ENCODE peak calls at places on chromosome 7, in nine cellular contexts. One of them, this sample, is unnamed.

GRCh38 chr7:101590663-101591435 is 38.2 kb downstream of the MYL10 start:
- DNase-seq in GM13976: peak
- DNase-seq in GM06990: no peak
- DNase-seq in omental fat pad: no peak
- DNase-seq in lower lobe of right lung: no peak
- DNase-seq in neural crest cell: no peak
- DNase-seq in hepatocyte: no peak
- DNase-seq in GM10248: peak
- DNase-seq in WTC11: no peak
- DNase-seq in this sample: peak

GRCh38 chr7:18469332-18469731 is 26.2 kb upstream of the HDAC9 start:
- DNase-seq in neural crest cell: no peak
- DNase-seq in GM13976: no peak
- DNase-seq in omental fat pad: no peak
- DNase-seq in lower lobe of right lung: no peak
- DNase-seq in WTC11: no peak
- DNase-seq in GM10248: peak
- DNase-seq in hepatocyte: no peak
- DNase-seq in GM06990: no peak
- DNase-seq in this sample: no peak

GRCh38 chr7:128137096-128137655 is 103.9 kb upstream of the LEP start:
- DNase-seq in lower lobe of right lung: no peak
- DNase-seq in GM13976: no peak
- DNase-seq in hepatocyte: peak
- DNase-seq in GM10248: no peak
- DNase-seq in neural crest cell: no peak
- DNase-seq in WTC11: no peak
- DNase-seq in omental fat pad: no peak
- DNase-seq in GM06990: no peak
- DNase-seq in this sample: no peak

GRCh38 chr7:151927011-151927410 is 29.2 kb upstream of the GALNTL5 start:
- DNase-seq in neural crest cell: no peak
- DNase-seq in WTC11: no peak
- DNase-seq in omental fat pad: no peak
- DNase-seq in GM10248: no peak
- DNase-seq in hepatocyte: no peak
- DNase-seq in lower lobe of right lung: no peak
- DNase-seq in GM13976: no peak
- DNase-seq in GM06990: no peak
- DNase-seq in this sample: no peak

GRCh38 chr7:74216361-74216761 is 6.6 kb downstream of the LAT2 start:
- DNase-seq in hepatocyte: no peak
- DNase-seq in GM06990: no peak
- DNase-seq in GM13976: no peak
- DNase-seq in omental fat pad: no peak
- DNase-seq in GM10248: no peak
- DNase-seq in WTC11: no peak
- DNase-seq in lower lobe of right lung: no peak
- DNase-seq in neural crest cell: no peak
- DNase-seq in this sample: no peak

GRCh38 chr7:30171753-30172447 is 37.1 kb downstream of the MTURN start:
- DNase-seq in GM06990: no peak
- DNase-seq in GM13976: no peak
- DNase-seq in GM10248: no peak
- DNase-seq in WTC11: no peak
- DNase-seq in neural crest cell: no peak
- DNase-seq in lower lobe of right lung: no peak
- DNase-seq in hepatocyte: no peak
- DNase-seq in omental fat pad: no peak
- DNase-seq in this sample: no peak

GRCh38 chr7:42691030-42691639 is 220.7 kb downstream of the C7orf25 start:
- DNase-seq in lower lobe of right lung: no peak
- DNase-seq in GM06990: no peak
- DNase-seq in WTC11: peak
- DNase-seq in omental fat pad: no peak
- DNase-seq in GM13976: no peak
- DNase-seq in GM10248: no peak
- DNase-seq in hepatocyte: peak
- DNase-seq in neural crest cell: peak
- DNase-seq in this sample: no peak

GRCh38 chr7:19522486-19522885 is 186.4 kb downstream of the POLR1F start:
- DNase-seq in lower lobe of right lung: no peak
- DNase-seq in GM06990: no peak
- DNase-seq in neural crest cell: no peak
- DNase-seq in omental fat pad: no peak
- DNase-seq in GM13976: no peak
- DNase-seq in WTC11: no peak
- DNase-seq in hepatocyte: no peak
- DNase-seq in GM10248: no peak
- DNase-seq in this sample: no peak

GRCh38 chr7:116041615-116042014 is 11.1 kb upstream of the TFEC start:
- DNase-seq in WTC11: no peak
- DNase-seq in lower lobe of right lung: no peak
- DNase-seq in GM06990: peak
- DNase-seq in neural crest cell: no peak
- DNase-seq in GM10248: peak
- DNase-seq in omental fat pad: no peak
- DNase-seq in GM13976: peak
- DNase-seq in hepatocyte: no peak
- DNase-seq in this sample: no peak

GRCh38 chr7:48048113-48048512 is 12.8 kb downstream of the C7orf57 start:
- DNase-seq in neural crest cell: no peak
- DNase-seq in GM10248: no peak
- DNase-seq in lower lobe of right lung: no peak
- DNase-seq in WTC11: no peak
- DNase-seq in omental fat pad: no peak
- DNase-seq in GM06990: no peak
- DNase-seq in hepatocyte: no peak
- DNase-seq in GM13976: no peak
- DNase-seq in this sample: no peak

GRCh38 chr7:904847-905246 is 28.5 kb downstream of the GET4 start:
- DNase-seq in GM13976: no peak
- DNase-seq in neural crest cell: no peak
- DNase-seq in GM10248: no peak
- DNase-seq in omental fat pad: no peak
- DNase-seq in WTC11: no peak
- DNase-seq in hepatocyte: no peak
- DNase-seq in lower lobe of right lung: no peak
- DNase-seq in GM06990: no peak
- DNase-seq in this sample: no peak

GRCh38 chr7:116834815-116835533 is 27.4 kb upstream of the CAPZA2 start:
- DNase-seq in GM10248: no peak
- DNase-seq in neural crest cell: no peak
- DNase-seq in hepatocyte: peak
- DNase-seq in lower lobe of right lung: no peak
- DNase-seq in omental fat pad: no peak
- DNase-seq in GM06990: no peak
- DNase-seq in GM13976: no peak
- DNase-seq in WTC11: no peak
- DNase-seq in this sample: no peak

GRCh38 chr7:1368150-1368681 is 91.1 kb downstream of the MICALL2 start:
- DNase-seq in GM10248: no peak
- DNase-seq in neural crest cell: no peak
- DNase-seq in WTC11: no peak
- DNase-seq in lower lobe of right lung: no peak
- DNase-seq in hepatocyte: no peak
- DNase-seq in GM13976: no peak
- DNase-seq in omental fat pad: no peak
- DNase-seq in GM06990: no peak
- DNase-seq in this sample: no peak

GRCh38 chr7:27185708-27186449 is 847 bp upstream of the HOXA11 start:
- DNase-seq in hepatocyte: no peak
- DNase-seq in GM13976: no peak
- DNase-seq in omental fat pad: peak
- DNase-seq in GM06990: no peak
- DNase-seq in GM10248: no peak
- DNase-seq in WTC11: no peak
- DNase-seq in neural crest cell: no peak
- DNase-seq in lower lobe of right lung: no peak
- DNase-seq in this sample: no peak

DNA sequence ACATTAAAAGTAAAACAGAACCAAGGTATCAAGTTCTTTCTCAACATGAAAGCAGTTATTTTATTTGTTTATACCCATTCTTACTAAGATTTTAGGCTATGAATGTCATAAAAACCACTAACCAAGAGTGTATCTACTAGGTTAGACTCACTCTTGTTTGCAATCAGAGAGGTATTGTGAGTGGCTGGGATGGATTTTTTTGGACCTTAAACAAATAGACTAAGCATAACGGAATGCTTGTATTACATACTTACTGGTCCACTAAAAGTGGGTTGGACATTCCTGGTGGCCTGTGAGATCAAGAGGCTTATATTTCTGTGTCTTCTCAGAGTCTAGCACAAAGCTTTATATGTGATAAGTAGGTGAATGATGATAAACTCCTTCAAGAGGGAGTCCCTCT is 32.6 kb upstream of the CBLL1 start:
- DNase-seq in lower lobe of right lung: no peak
- DNase-seq in GM13976: no peak
- DNase-seq in WTC11: no peak
- DNase-seq in neural crest cell: no peak
- DNase-seq in hepatocyte: no peak
- DNase-seq in omental fat pad: no peak
- DNase-seq in GM06990: no peak
- DNase-seq in GM10248: no peak
- DNase-seq in this sample: no peak
- TF ChIP-seq CTCF in lower lobe of right lung: no peak
- TF ChIP-seq CTCF in GM13976: no peak
- TF ChIP-seq CTCF in WTC11: no peak
- TF ChIP-seq CTCF in neural crest cell: no peak
- TF ChIP-seq CTCF in hepatocyte: no peak
- TF ChIP-seq CTCF in omental fat pad: no peak
- TF ChIP-seq CTCF in GM06990: no peak
- TF ChIP-seq CTCF in GM10248: no peak
- TF ChIP-seq CTCF in this sample: no peak

GRCh38 chr7:140448781-140449180 is 30.5 kb downstream of the MKRN1 start:
- DNase-seq in lower lobe of right lung: no peak
- DNase-seq in omental fat pad: no peak
- DNase-seq in GM13976: no peak
- DNase-seq in GM10248: no peak
- DNase-seq in WTC11: no peak
- DNase-seq in hepatocyte: no peak
- DNase-seq in GM06990: no peak
- DNase-seq in neural crest cell: no peak
- DNase-seq in this sample: no peak

GRCh38 chr7:140447841-140448240 is 31.5 kb downstream of the MKRN1 start:
- DNase-seq in neural crest cell: no peak
- DNase-seq in hepatocyte: no peak
- DNase-seq in GM06990: no peak
- DNase-seq in GM10248: no peak
- DNase-seq in GM13976: no peak
- DNase-seq in WTC11: no peak
- DNase-seq in omental fat pad: no peak
- DNase-seq in lower lobe of right lung: no peak
- DNase-seq in this sample: no peak

GRCh38 chr7:140451716-140452115 is 27.6 kb downstream of the MKRN1 start:
- DNase-seq in lower lobe of right lung: no peak
- DNase-seq in GM13976: no peak
- DNase-seq in GM10248: no peak
- DNase-seq in GM06990: no peak
- DNase-seq in omental fat pad: no peak
- DNase-seq in WTC11: no peak
- DNase-seq in neural crest cell: no peak
- DNase-seq in hepatocyte: no peak
- DNase-seq in this sample: no peak

GRCh38 chr7:140441519-140441918 is 37.7 kb downstream of the RAB19 start:
- DNase-seq in omental fat pad: no peak
- DNase-seq in WTC11: no peak
- DNase-seq in GM13976: no peak
- DNase-seq in GM10248: no peak
- DNase-seq in hepatocyte: no peak
- DNase-seq in GM06990: no peak
- DNase-seq in neural crest cell: no peak
- DNase-seq in lower lobe of right lung: no peak
- DNase-seq in this sample: no peak

GRCh38 chr7:140446467-140446866 is 32.8 kb downstream of the MKRN1 start:
- DNase-seq in WTC11: no peak
- DNase-seq in GM06990: no peak
- DNase-seq in hepatocyte: no peak
- DNase-seq in GM13976: no peak
- DNase-seq in omental fat pad: no peak
- DNase-seq in GM10248: no peak
- DNase-seq in neural crest cell: no peak
- DNase-seq in lower lobe of right lung: no peak
- DNase-seq in this sample: no peak
- TF ChIP-seq CTCF in WTC11: no peak
- TF ChIP-seq CTCF in GM06990: no peak
- TF ChIP-seq CTCF in hepatocyte: no peak
- TF ChIP-seq CTCF in GM13976: no peak
- TF ChIP-seq CTCF in omental fat pad: no peak
- TF ChIP-seq CTCF in GM10248: no peak
- TF ChIP-seq CTCF in neural crest cell: no peak
- TF ChIP-seq CTCF in lower lobe of right lung: no peak
- TF ChIP-seq CTCF in this sample: no peak

GRCh38 chr7:140674356-140674800 is 1.6 kb downstream of the ADCK2 start:
- DNase-seq in neural crest cell: no peak
- DNase-seq in GM13976: peak
- DNase-seq in lower lobe of right lung: peak
- DNase-seq in hepatocyte: no peak
- DNase-seq in GM10248: peak
- DNase-seq in GM06990: peak
- DNase-seq in omental fat pad: no peak
- DNase-seq in WTC11: no peak
- DNase-seq in this sample: no peak

GRCh38 chr7:140675726-140676125 is 3.0 kb downstream of the ADCK2 start:
- DNase-seq in WTC11: no peak
- DNase-seq in omental fat pad: no peak
- DNase-seq in neural crest cell: no peak
- DNase-seq in GM10248: no peak
- DNase-seq in lower lobe of right lung: no peak
- DNase-seq in GM13976: no peak
- DNase-seq in GM06990: no peak
- DNase-seq in hepatocyte: no peak
- DNase-seq in this sample: no peak

GRCh38 chr7:140676303-140676702 is 3.6 kb downstream of the ADCK2 start:
- DNase-seq in GM10248: peak
- DNase-seq in WTC11: no peak
- DNase-seq in lower lobe of right lung: no peak
- DNase-seq in GM13976: peak
- DNase-seq in hepatocyte: no peak
- DNase-seq in omental fat pad: no peak
- DNase-seq in GM06990: peak
- DNase-seq in neural crest cell: no peak
- DNase-seq in this sample: no peak

GRCh38 chr7:140673770-140674155 is 1.0 kb downstream of the ADCK2 start:
- DNase-seq in omental fat pad: no peak
- DNase-seq in GM13976: no peak
- DNase-seq in lower lobe of right lung: no peak
- DNase-seq in GM06990: peak
- DNase-seq in hepatocyte: no peak
- DNase-seq in WTC11: no peak
- DNase-seq in neural crest cell: no peak
- DNase-seq in GM10248: no peak
- DNase-seq in this sample: no peak

GRCh38 chr7:140674899-140675701 is 2.4 kb downstream of the ADCK2 start:
- DNase-seq in neural crest cell: peak
- DNase-seq in lower lobe of right lung: no peak
- DNase-seq in omental fat pad: no peak
- DNase-seq in GM10248: no peak
- DNase-seq in hepatocyte: peak
- DNase-seq in GM13976: no peak
- DNase-seq in WTC11: no peak
- DNase-seq in GM06990: no peak
- DNase-seq in this sample: no peak
- TF ChIP-seq CTCF in neural crest cell: peak
- TF ChIP-seq CTCF in lower lobe of right lung: peak
- TF ChIP-seq CTCF in omental fat pad: no peak
- TF ChIP-seq CTCF in GM10248: peak
- TF ChIP-seq CTCF in hepatocyte: peak
- TF ChIP-seq CTCF in GM13976: peak
- TF ChIP-seq CTCF in WTC11: no peak
- TF ChIP-seq CTCF in GM06990: peak
- TF ChIP-seq CTCF in this sample: no peak

GRCh38 chr7:15389073-15389472 is 172.7 kb downstream of the AGMO start:
- DNase-seq in lower lobe of right lung: no peak
- DNase-seq in GM10248: no peak
- DNase-seq in WTC11: no peak
- DNase-seq in omental fat pad: no peak
- DNase-seq in neural crest cell: no peak
- DNase-seq in GM13976: no peak
- DNase-seq in hepatocyte: no peak
- DNase-seq in GM06990: no peak
- DNase-seq in this sample: no peak
- TF ChIP-seq CTCF in lower lobe of right lung: no peak
- TF ChIP-seq CTCF in GM10248: no peak
- TF ChIP-seq CTCF in WTC11: no peak
- TF ChIP-seq CTCF in omental fat pad: no peak
- TF ChIP-seq CTCF in neural crest cell: no peak
- TF ChIP-seq CTCF in GM13976: no peak
- TF ChIP-seq CTCF in hepatocyte: no peak
- TF ChIP-seq CTCF in GM06990: no peak
- TF ChIP-seq CTCF in this sample: no peak